ENCODE peak calls at places on chromosome 11, in five cellular contexts. One of them, this sample, is unnamed.

GRCh38 chr11:4480577-4481539 is 1.6 kb upstream of the OR52K1 start:
- DNase-seq in AG10803: peak
- DNase-seq in kidney: no peak
- DNase-seq in aorta: no peak
- DNase-seq in GM06990: no peak
- DNase-seq in this sample: peak

GRCh38 chr11:48109046-48109666 is 107.5 kb upstream of the OR4B1 start:
- DNase-seq in AG10803: peak
- DNase-seq in kidney: no peak
- DNase-seq in aorta: no peak
- DNase-seq in GM06990: no peak
- DNase-seq in this sample: peak

GRCh38 chr11:18730020-18730419 is 4.0 kb upstream of the IGSF22 start:
- DNase-seq in AG10803: no peak
- DNase-seq in kidney: no peak
- DNase-seq in aorta: no peak
- DNase-seq in GM06990: no peak
- DNase-seq in this sample: no peak

GRCh38 chr11:119747868-119748660 is 19.1 kb upstream of the NECTIN1 start:
- DNase-seq in AG10803: no peak
- DNase-seq in kidney: no peak
- DNase-seq in aorta: no peak
- DNase-seq in GM06990: no peak
- DNase-seq in this sample: no peak

GRCh38 chr11:115920087-115920461 is 415.9 kb upstream of the CADM1 start:
- DNase-seq in AG10803: no peak
- DNase-seq in kidney: no peak
- DNase-seq in aorta: no peak
- DNase-seq in GM06990: no peak
- DNase-seq in this sample: no peak

GRCh38 chr11:69144316-69144715 is 11.4 kb upstream of the SMIM38 start:
- DNase-seq in AG10803: peak
- DNase-seq in kidney: no peak
- DNase-seq in aorta: no peak
- DNase-seq in GM06990: no peak
- DNase-seq in this sample: no peak

GRCh38 chr11:112968988-112969714 is 7.9 kb downstream of the NCAM1 start:
- DNase-seq in AG10803: peak
- DNase-seq in kidney: no peak
- DNase-seq in aorta: no peak
- DNase-seq in GM06990: no peak
- DNase-seq in this sample: peak

GRCh38 chr11:132895340-132895739 is 637.0 kb downstream of the OPCML start:
- DNase-seq in AG10803: no peak
- DNase-seq in kidney: no peak
- DNase-seq in aorta: no peak
- DNase-seq in GM06990: no peak
- DNase-seq in this sample: peak

GRCh38 chr11:87432006-87432405 is 394.3 kb downstream of the TMEM135 start:
- DNase-seq in AG10803: peak
- DNase-seq in kidney: no peak
- DNase-seq in aorta: no peak
- DNase-seq in GM06990: no peak
- DNase-seq in this sample: peak

GRCh38 chr11:56404393-56404792 is 8.1 kb upstream of the OR5AL1 start:
- DNase-seq in AG10803: no peak
- DNase-seq in kidney: no peak
- DNase-seq in aorta: no peak
- DNase-seq in GM06990: no peak
- DNase-seq in this sample: no peak

GRCh38 chr11:20278727-20279126 is 84.8 kb upstream of the HTATIP2 start:
- DNase-seq in AG10803: no peak
- DNase-seq in kidney: no peak
- DNase-seq in aorta: no peak
- DNase-seq in GM06990: no peak
- DNase-seq in this sample: no peak

GRCh38 chr11:35404397-35404775 is 15.0 kb downstream of the SLC1A2 start:
- DNase-seq in AG10803: peak
- DNase-seq in kidney: no peak
- DNase-seq in aorta: peak
- DNase-seq in GM06990: no peak
- DNase-seq in this sample: no peak

GRCh38 chr11:121557348-121557747 is 104.6 kb upstream of the SORL1-AS1 start:
- DNase-seq in AG10803: no peak
- DNase-seq in kidney: no peak
- DNase-seq in aorta: no peak
- DNase-seq in GM06990: peak
- DNase-seq in this sample: peak

GRCh38 chr11:106222626-106223025 is 145.2 kb downstream of the AASDHPPT start:
- DNase-seq in AG10803: no peak
- DNase-seq in kidney: no peak
- DNase-seq in aorta: no peak
- DNase-seq in GM06990: no peak
- DNase-seq in this sample: no peak

GRCh38 chr11:106228996-106229395 is 151.5 kb downstream of the AASDHPPT start:
- DNase-seq in AG10803: peak
- DNase-seq in kidney: no peak
- DNase-seq in aorta: no peak
- DNase-seq in GM06990: no peak
- DNase-seq in this sample: no peak

GRCh38 chr11:106224172-106224571 is 146.7 kb downstream of the AASDHPPT start:
- DNase-seq in AG10803: no peak
- DNase-seq in kidney: no peak
- DNase-seq in aorta: no peak
- DNase-seq in GM06990: no peak
- DNase-seq in this sample: no peak
- H3K4me3 ChIP-seq in AG10803: no peak
- H3K4me3 ChIP-seq in kidney: no peak
- H3K4me3 ChIP-seq in aorta: no peak
- H3K4me3 ChIP-seq in GM06990: no peak
- H3K4me3 ChIP-seq in this sample: no peak

GRCh38 chr11:82869657-82870056 is 30.6 kb downstream of the PRCP start:
- DNase-seq in AG10803: peak
- DNase-seq in kidney: no peak
- DNase-seq in aorta: no peak
- DNase-seq in GM06990: no peak
- DNase-seq in this sample: no peak
- H3K4me3 ChIP-seq in AG10803: no peak
- H3K4me3 ChIP-seq in kidney: no peak
- H3K4me3 ChIP-seq in aorta: no peak
- H3K4me3 ChIP-seq in GM06990: no peak
- H3K4me3 ChIP-seq in this sample: no peak

GRCh38 chr11:76636826-76637460 is 33.6 kb downstream of the LRRC32 start:
- DNase-seq in AG10803: no peak
- DNase-seq in kidney: no peak
- DNase-seq in aorta: no peak
- DNase-seq in GM06990: no peak
- DNase-seq in this sample: no peak
- H3K4me3 ChIP-seq in AG10803: no peak
- H3K4me3 ChIP-seq in kidney: no peak
- H3K4me3 ChIP-seq in aorta: no peak
- H3K4me3 ChIP-seq in GM06990: no peak
- H3K4me3 ChIP-seq in this sample: no peak

GRCh38 chr11:57458060-57458409 is 2.3 kb upstream of the RTN4RL2 start:
- DNase-seq in AG10803: no peak
- DNase-seq in kidney: no peak
- DNase-seq in aorta: no peak
- DNase-seq in GM06990: no peak
- DNase-seq in this sample: no peak
- H3K4me3 ChIP-seq in AG10803: no peak
- H3K4me3 ChIP-seq in kidney: no peak
- H3K4me3 ChIP-seq in aorta: no peak
- H3K4me3 ChIP-seq in GM06990: peak
- H3K4me3 ChIP-seq in this sample: no peak

GRCh38 chr11:130390071-130390758 is 38.2 kb downstream of the ADAMTS8 start:
- DNase-seq in AG10803: peak
- DNase-seq in kidney: no peak
- DNase-seq in aorta: no peak
- DNase-seq in GM06990: no peak
- DNase-seq in this sample: peak

GRCh38 chr11:130389315-130389935 is 39.0 kb downstream of the ADAMTS8 start:
- DNase-seq in AG10803: no peak
- DNase-seq in kidney: no peak
- DNase-seq in aorta: no peak
- DNase-seq in GM06990: no peak
- DNase-seq in this sample: no peak

GRCh38 chr11:130391692-130392091 is 36.7 kb downstream of the ADAMTS8 start:
- DNase-seq in AG10803: peak
- DNase-seq in kidney: no peak
- DNase-seq in aorta: no peak
- DNase-seq in GM06990: no peak
- DNase-seq in this sample: no peak

GRCh38 chr11:130383363-130384168 is 44.8 kb downstream of the ADAMTS8 start:
- DNase-seq in AG10803: peak
- DNase-seq in kidney: no peak
- DNase-seq in aorta: no peak
- DNase-seq in GM06990: no peak
- DNase-seq in this sample: peak

GRCh38 chr11:130388607-130389205 is 39.7 kb downstream of the ADAMTS8 start:
- DNase-seq in AG10803: no peak
- DNase-seq in kidney: no peak
- DNase-seq in aorta: no peak
- DNase-seq in GM06990: no peak
- DNase-seq in this sample: no peak
- H3K4me3 ChIP-seq in AG10803: no peak
- H3K4me3 ChIP-seq in kidney: peak
- H3K4me3 ChIP-seq in aorta: no peak
- H3K4me3 ChIP-seq in GM06990: no peak
- H3K4me3 ChIP-seq in this sample: no peak

DNA sequence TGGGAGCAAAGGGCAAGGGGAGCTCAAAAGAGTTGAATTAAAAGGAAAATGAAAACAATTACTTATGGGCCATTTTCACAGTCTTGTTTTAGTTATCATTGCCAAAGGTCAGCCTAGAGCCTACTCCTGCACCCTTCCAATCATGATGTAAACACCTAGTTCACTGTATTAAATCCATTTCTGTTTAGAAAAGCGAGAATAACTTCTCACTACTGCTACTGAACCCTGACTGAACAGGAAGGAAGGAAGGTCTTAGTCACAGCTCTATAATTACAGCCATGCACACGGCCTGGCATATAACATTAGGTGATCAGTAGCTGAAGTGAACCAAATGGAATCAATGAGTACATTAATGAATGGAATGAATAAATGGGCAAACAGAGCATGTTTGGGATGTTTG is 111.2 kb downstream of the PLEKHA7 start:
- DNase-seq in AG10803: no peak
- DNase-seq in kidney: no peak
- DNase-seq in aorta: no peak
- DNase-seq in GM06990: peak
- DNase-seq in this sample: no peak
- H3K4me3 ChIP-seq in AG10803: no peak
- H3K4me3 ChIP-seq in kidney: no peak
- H3K4me3 ChIP-seq in aorta: no peak
- H3K4me3 ChIP-seq in GM06990: no peak
- H3K4me3 ChIP-seq in this sample: no peak

GRCh38 chr11:128624269-128625170 is 37.2 kb upstream of the ETS1 start:
- DNase-seq in AG10803: no peak
- DNase-seq in kidney: peak
- DNase-seq in aorta: peak
- DNase-seq in GM06990: peak
- DNase-seq in this sample: no peak
- H3K4me3 ChIP-seq in AG10803: no peak
- H3K4me3 ChIP-seq in kidney: no peak
- H3K4me3 ChIP-seq in aorta: no peak
- H3K4me3 ChIP-seq in GM06990: no peak
- H3K4me3 ChIP-seq in this sample: no peak

GRCh38 chr11:64653388-64653973 is 62.5 kb downstream of the SLC22A12 start:
- DNase-seq in AG10803: no peak
- DNase-seq in kidney: peak
- DNase-seq in aorta: no peak
- DNase-seq in GM06990: no peak
- DNase-seq in this sample: no peak
- H3K4me3 ChIP-seq in AG10803: no peak
- H3K4me3 ChIP-seq in kidney: no peak
- H3K4me3 ChIP-seq in aorta: no peak
- H3K4me3 ChIP-seq in GM06990: no peak
- H3K4me3 ChIP-seq in this sample: no peak

GRCh38 chr11:100908746-100909145 is 220.9 kb downstream of the PGR start:
- DNase-seq in AG10803: peak
- DNase-seq in kidney: no peak
- DNase-seq in aorta: no peak
- DNase-seq in GM06990: no peak
- DNase-seq in this sample: peak
- H3K4me3 ChIP-seq in AG10803: no peak
- H3K4me3 ChIP-seq in kidney: no peak
- H3K4me3 ChIP-seq in aorta: no peak
- H3K4me3 ChIP-seq in GM06990: no peak
- H3K4me3 ChIP-seq in this sample: no peak

This sample was measured in astrocyte of the cerebellum.